ENCODE peak calls at places on chromosomes 2 and 18, in nine cellular contexts. One of them, this sample, is unnamed.
A peak's percentile ranks its signal among the peaks of the same experiment; 100 is the strongest.

GRCh38 chr2:11715987-11716652 is 30.3 kb upstream of the LPIN1 start:
- DNase-seq in A549: no peak
- DNase-seq in cardiac muscle cell: no peak
- DNase-seq in adrenal gland: no peak
- DNase-seq in IMR-90: no peak
- DNase-seq in HL-60: no peak
- DNase-seq in lower lobe of right lung: no peak
- DNase-seq in psoas muscle: no peak
- DNase-seq in RWPE1: no peak
- DNase-seq in this sample: no peak

GRCh38 chr2:3608373-3609278 is 13.7 kb downstream of the COLEC11 start:
- DNase-seq in A549: no peak
- DNase-seq in HL-60: no peak
- DNase-seq in adrenal gland: no peak
- DNase-seq in cardiac muscle cell: no peak
- DNase-seq in IMR-90: no peak
- DNase-seq in RWPE1: no peak
- DNase-seq in psoas muscle: no peak
- DNase-seq in lower lobe of right lung: no peak
- DNase-seq in this sample: peak; percentile 10

GRCh38 chr2:128612628-128613027 is 294.0 kb upstream of the HS6ST1 start:
- DNase-seq in IMR-90: no peak
- DNase-seq in cardiac muscle cell: no peak
- DNase-seq in lower lobe of right lung: peak; percentile 21
- DNase-seq in psoas muscle: no peak
- DNase-seq in RWPE1: no peak
- DNase-seq in adrenal gland: no peak
- DNase-seq in A549: no peak
- DNase-seq in HL-60: no peak
- DNase-seq in this sample: no peak

GRCh38 chr2:185360776-185361175 is 377.8 kb upstream of the FSIP2 start:
- DNase-seq in IMR-90: no peak
- DNase-seq in psoas muscle: no peak
- DNase-seq in adrenal gland: no peak
- DNase-seq in A549: no peak
- DNase-seq in RWPE1: no peak
- DNase-seq in lower lobe of right lung: no peak
- DNase-seq in cardiac muscle cell: no peak
- DNase-seq in HL-60: no peak
- DNase-seq in this sample: no peak

GRCh38 chr2:132729572-132729971 is 59.6 kb upstream of the LYPD1 start:
- DNase-seq in IMR-90: no peak
- DNase-seq in cardiac muscle cell: no peak
- DNase-seq in psoas muscle: no peak
- DNase-seq in A549: no peak
- DNase-seq in adrenal gland: no peak
- DNase-seq in lower lobe of right lung: no peak
- DNase-seq in RWPE1: no peak
- DNase-seq in HL-60: no peak
- DNase-seq in this sample: no peak

GRCh38 chr2:240132651-240132980 is 3.5 kb downstream of the COPS9 start:
- DNase-seq in RWPE1: no peak
- DNase-seq in psoas muscle: no peak
- DNase-seq in cardiac muscle cell: no peak
- DNase-seq in adrenal gland: no peak
- DNase-seq in lower lobe of right lung: no peak
- DNase-seq in IMR-90: no peak
- DNase-seq in HL-60: no peak
- DNase-seq in A549: no peak
- DNase-seq in this sample: no peak

GRCh38 chr2:16464641-16465040 is 201.0 kb downstream of the CYRIA start:
- DNase-seq in lower lobe of right lung: no peak
- DNase-seq in RWPE1: no peak
- DNase-seq in psoas muscle: no peak
- DNase-seq in A549: no peak
- DNase-seq in cardiac muscle cell: no peak
- DNase-seq in IMR-90: no peak
- DNase-seq in adrenal gland: no peak
- DNase-seq in HL-60: no peak
- DNase-seq in this sample: no peak

GRCh38 chr2:236820763-236821344 is 251.2 kb downstream of the ACKR3 start:
- DNase-seq in psoas muscle: no peak
- DNase-seq in IMR-90: no peak
- DNase-seq in adrenal gland: no peak
- DNase-seq in HL-60: no peak
- DNase-seq in lower lobe of right lung: no peak
- DNase-seq in cardiac muscle cell: no peak
- DNase-seq in RWPE1: no peak
- DNase-seq in A549: no peak
- DNase-seq in this sample: no peak

GRCh38 chr18:57523171-57523956 is 63.1 kb downstream of the FECH start:
- DNase-seq in psoas muscle: no peak
- DNase-seq in RWPE1: no peak
- DNase-seq in adrenal gland: no peak
- DNase-seq in IMR-90: no peak
- DNase-seq in HL-60: peak; percentile 31
- DNase-seq in lower lobe of right lung: no peak
- DNase-seq in A549: no peak
- DNase-seq in cardiac muscle cell: no peak
- DNase-seq in this sample: no peak

GRCh38 chr18:62720048-62720447 is 4.7 kb downstream of the PHLPP1 start:
- DNase-seq in adrenal gland: no peak
- DNase-seq in lower lobe of right lung: no peak
- DNase-seq in psoas muscle: no peak
- DNase-seq in cardiac muscle cell: no peak
- DNase-seq in A549: no peak
- DNase-seq in IMR-90: no peak
- DNase-seq in HL-60: no peak
- DNase-seq in RWPE1: no peak
- DNase-seq in this sample: no peak

GRCh38 chr2:239544846-239545465 is 144.1 kb upstream of the HDAC4 start:
- DNase-seq in lower lobe of right lung: no peak
- DNase-seq in RWPE1: no peak
- DNase-seq in cardiac muscle cell: no peak
- DNase-seq in IMR-90: no peak
- DNase-seq in psoas muscle: no peak
- DNase-seq in adrenal gland: no peak
- DNase-seq in HL-60: no peak
- DNase-seq in A549: no peak
- DNase-seq in this sample: no peak

GRCh38 chr2:33372940-33373553 is 103.4 kb upstream of the RASGRP3 start:
- DNase-seq in adrenal gland: peak; percentile 27
- DNase-seq in lower lobe of right lung: no peak
- DNase-seq in cardiac muscle cell: peak; percentile 43
- DNase-seq in HL-60: no peak
- DNase-seq in A549: peak; percentile 61
- DNase-seq in psoas muscle: no peak
- DNase-seq in RWPE1: peak; percentile 60
- DNase-seq in IMR-90: peak; percentile 28
- DNase-seq in this sample: peak; percentile 58

GRCh38 chr2:136246086-136246669 is 128.2 kb upstream of the CXCR4 start:
- DNase-seq in cardiac muscle cell: peak; percentile 36
- DNase-seq in A549: peak; percentile 28
- DNase-seq in HL-60: peak; percentile 89
- DNase-seq in adrenal gland: peak; percentile 83
- DNase-seq in psoas muscle: peak; percentile 57
- DNase-seq in IMR-90: peak; percentile 4
- DNase-seq in lower lobe of right lung: peak; percentile 79
- DNase-seq in RWPE1: no peak
- DNase-seq in this sample: peak; percentile 74

GRCh38 chr2:20188851-20189250 is 36.1 kb downstream of the SDC1 start:
- DNase-seq in cardiac muscle cell: peak; percentile 86
- DNase-seq in RWPE1: no peak
- DNase-seq in psoas muscle: no peak
- DNase-seq in adrenal gland: no peak
- DNase-seq in HL-60: no peak
- DNase-seq in A549: no peak
- DNase-seq in IMR-90: no peak
- DNase-seq in lower lobe of right lung: no peak
- DNase-seq in this sample: no peak

GRCh38 chr2:20190862-20191713 is 33.8 kb downstream of the SDC1 start:
- DNase-seq in psoas muscle: no peak
- DNase-seq in lower lobe of right lung: no peak
- DNase-seq in adrenal gland: no peak
- DNase-seq in A549: peak; percentile 61
- DNase-seq in IMR-90: no peak
- DNase-seq in cardiac muscle cell: peak; percentile 70
- DNase-seq in HL-60: no peak
- DNase-seq in RWPE1: no peak
- DNase-seq in this sample: no peak

GRCh38 chr2:20189299-20189931 is 35.5 kb downstream of the SDC1 start:
- DNase-seq in lower lobe of right lung: no peak
- DNase-seq in A549: no peak
- DNase-seq in adrenal gland: no peak
- DNase-seq in HL-60: no peak
- DNase-seq in cardiac muscle cell: no peak
- DNase-seq in IMR-90: no peak
- DNase-seq in RWPE1: no peak
- DNase-seq in psoas muscle: no peak
- DNase-seq in this sample: no peak

GRCh38 chr2:20191714-20192569 is 33.0 kb downstream of the SDC1 start:
- DNase-seq in cardiac muscle cell: no peak
- DNase-seq in lower lobe of right lung: no peak
- DNase-seq in A549: no peak
- DNase-seq in IMR-90: no peak
- DNase-seq in psoas muscle: no peak
- DNase-seq in HL-60: no peak
- DNase-seq in RWPE1: no peak
- DNase-seq in adrenal gland: no peak
- DNase-seq in this sample: no peak

DNA sequence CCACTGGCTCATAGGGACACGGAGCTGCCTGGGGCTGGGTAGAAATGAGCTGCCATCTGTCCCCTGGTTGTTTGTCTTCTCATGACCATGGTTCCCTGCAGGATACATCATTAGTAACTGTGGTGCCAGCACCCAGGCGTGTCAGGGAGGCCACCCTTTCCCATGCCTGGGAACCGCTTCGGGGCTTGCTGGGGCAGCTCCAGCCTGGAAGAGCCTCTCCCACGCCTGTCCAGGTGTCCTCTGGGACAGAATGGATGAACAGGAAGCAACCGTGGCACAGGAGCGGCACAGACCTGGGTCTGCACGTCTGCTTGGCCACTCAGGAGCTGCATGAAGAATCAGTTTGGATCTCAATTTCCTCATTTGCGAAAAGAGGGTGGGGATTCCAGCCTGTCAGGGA is 34.8 kb downstream of the SDC1 start:
- DNase-seq in lower lobe of right lung: no peak
- DNase-seq in RWPE1: no peak
- DNase-seq in A549: no peak
- DNase-seq in adrenal gland: no peak
- DNase-seq in IMR-90: no peak
- DNase-seq in HL-60: no peak
- DNase-seq in cardiac muscle cell: no peak
- DNase-seq in psoas muscle: no peak
- DNase-seq in this sample: no peak
- H3K27ac ChIP-seq in lower lobe of right lung: no peak overlapping the region
- H3K27ac ChIP-seq in RWPE1: peak overlapping the region; percentile 99
- H3K27ac ChIP-seq in A549: peak overlapping the region; percentile 90
- H3K27ac ChIP-seq in adrenal gland: no peak overlapping the region
- H3K27ac ChIP-seq in IMR-90: no peak overlapping the region
- H3K27ac ChIP-seq in HL-60: no peak overlapping the region
- H3K27ac ChIP-seq in cardiac muscle cell: no peak overlapping the region
- H3K27ac ChIP-seq in psoas muscle: no peak overlapping the region
- H3K27ac ChIP-seq in this sample: no peak overlapping the region

DNA sequence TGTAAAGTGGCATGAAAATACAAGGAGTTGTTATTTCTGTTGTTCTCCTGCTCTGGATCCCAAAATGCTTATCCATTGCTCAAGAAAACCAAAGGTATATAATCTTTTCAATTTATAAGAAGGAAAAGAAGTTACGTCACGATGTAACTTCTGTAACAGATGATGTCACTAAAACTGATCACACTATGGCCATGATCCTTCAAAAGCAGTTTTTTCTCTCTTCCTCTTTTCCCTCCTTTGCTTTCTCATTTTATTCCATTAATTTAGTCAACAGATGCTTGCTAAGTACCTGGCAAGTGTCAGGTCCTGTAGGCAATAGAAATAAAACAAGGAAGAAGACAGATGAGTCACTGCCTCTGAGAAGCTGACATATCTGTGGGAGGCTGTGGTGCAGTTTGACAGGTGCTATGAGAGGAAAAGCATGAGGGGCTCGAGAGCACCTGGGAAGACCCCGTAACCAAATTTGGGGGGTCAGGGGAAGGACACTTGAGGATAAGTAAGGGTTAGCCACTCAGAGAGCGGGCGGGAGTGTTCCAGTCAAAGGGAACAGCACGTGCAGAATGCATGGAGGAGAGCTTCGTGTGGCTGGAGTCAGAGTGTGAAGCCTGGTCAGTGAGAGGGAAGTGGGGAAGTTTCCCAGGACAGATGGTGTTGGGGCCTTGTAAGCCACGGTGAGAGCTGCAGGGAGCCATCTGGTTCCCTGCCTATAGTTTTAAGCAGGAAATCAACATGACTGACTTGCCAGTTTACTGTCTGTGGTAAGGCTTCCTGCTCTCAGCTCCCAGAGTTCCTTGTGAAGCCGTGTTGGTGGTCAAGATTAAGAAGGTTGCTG is 198.9 kb upstream of the FOSL2 start:
- DNase-seq in adrenal gland: no peak
- DNase-seq in lower lobe of right lung: no peak
- DNase-seq in RWPE1: no peak
- DNase-seq in HL-60: peak; percentile 15
- DNase-seq in A549: no peak
- DNase-seq in cardiac muscle cell: no peak
- DNase-seq in psoas muscle: no peak
- DNase-seq in IMR-90: peak; percentile 46
- DNase-seq in this sample: no peak
- H3K27ac ChIP-seq in adrenal gland: no peak overlapping the region
- H3K27ac ChIP-seq in lower lobe of right lung: no peak overlapping the region
- H3K27ac ChIP-seq in RWPE1: no peak overlapping the region
- H3K27ac ChIP-seq in HL-60: no peak overlapping the region
- H3K27ac ChIP-seq in A549: peak overlapping the region; percentile 24
- H3K27ac ChIP-seq in cardiac muscle cell: no peak overlapping the region
- H3K27ac ChIP-seq in psoas muscle: no peak overlapping the region
- H3K27ac ChIP-seq in IMR-90: no peak overlapping the region
- H3K27ac ChIP-seq in this sample: no peak overlapping the region

GRCh38 chr2:120442541-120442922 is 96.6 kb downstream of the INHBB start:
- DNase-seq in HL-60: no peak
- DNase-seq in lower lobe of right lung: no peak
- DNase-seq in RWPE1: no peak
- DNase-seq in adrenal gland: no peak
- DNase-seq in cardiac muscle cell: no peak
- DNase-seq in psoas muscle: no peak
- DNase-seq in IMR-90: no peak
- DNase-seq in A549: no peak
- DNase-seq in this sample: no peak
- H3K27ac ChIP-seq in HL-60: no peak overlapping the region
- H3K27ac ChIP-seq in lower lobe of right lung: peak overlapping the region; percentile 61
- H3K27ac ChIP-seq in RWPE1: no peak overlapping the region
- H3K27ac ChIP-seq in adrenal gland: no peak overlapping the region
- H3K27ac ChIP-seq in cardiac muscle cell: no peak overlapping the region
- H3K27ac ChIP-seq in psoas muscle: no peak overlapping the region
- H3K27ac ChIP-seq in IMR-90: no peak overlapping the region
- H3K27ac ChIP-seq in A549: no peak overlapping the region
- H3K27ac ChIP-seq in this sample: no peak overlapping the region

GRCh38 chr2:169320561-169320960 is 41.8 kb downstream of the LRP2 start:
- DNase-seq in cardiac muscle cell: peak; percentile 65
- DNase-seq in adrenal gland: no peak
- DNase-seq in A549: no peak
- DNase-seq in RWPE1: no peak
- DNase-seq in HL-60: no peak
- DNase-seq in psoas muscle: no peak
- DNase-seq in lower lobe of right lung: no peak
- DNase-seq in IMR-90: no peak
- DNase-seq in this sample: no peak
- H3K27ac ChIP-seq in cardiac muscle cell: peak overlapping the region; percentile 79
- H3K27ac ChIP-seq in adrenal gland: no peak overlapping the region
- H3K27ac ChIP-seq in A549: no peak overlapping the region
- H3K27ac ChIP-seq in RWPE1: no peak overlapping the region
- H3K27ac ChIP-seq in HL-60: no peak overlapping the region
- H3K27ac ChIP-seq in psoas muscle: no peak overlapping the region
- H3K27ac ChIP-seq in lower lobe of right lung: no peak overlapping the region
- H3K27ac ChIP-seq in IMR-90: no peak overlapping the region
- H3K27ac ChIP-seq in this sample: no peak overlapping the region